ENCODE peak calls at places on chromosomes 12 and 14, in six cellular contexts. One of them, this sample, is unnamed.

GRCh38 chr12:64098709-64099354 is 123.3 kb downstream of the KICS2 start:
- DNase-seq in A549: no peak
- DNase-seq in endothelial cell of umbilical vein: peak
- DNase-seq in K562: no peak
- DNase-seq in GM12878: no peak
- DNase-seq in HepG2: no peak
- DNase-seq in this sample: no peak

GRCh38 chr12:25135531-25136154 is 59.3 kb downstream of the DNAI7 start:
- DNase-seq in A549: no peak
- DNase-seq in endothelial cell of umbilical vein: no peak
- DNase-seq in K562: no peak
- DNase-seq in GM12878: no peak
- DNase-seq in HepG2: peak
- DNase-seq in this sample: peak

GRCh38 chr14:68794856-68795601 is 2.2 kb upstream of the ZFP36L1 start:
- DNase-seq in A549: no peak
- DNase-seq in endothelial cell of umbilical vein: peak
- DNase-seq in K562: peak
- DNase-seq in GM12878: no peak
- DNase-seq in HepG2: no peak
- DNase-seq in this sample: peak

GRCh38 chr12:40436564-40436963 is 211.8 kb downstream of the LRRK2 start:
- DNase-seq in A549: no peak
- DNase-seq in endothelial cell of umbilical vein: no peak
- DNase-seq in K562: no peak
- DNase-seq in GM12878: no peak
- DNase-seq in HepG2: no peak
- DNase-seq in this sample: no peak

GRCh38 chr12:59193476-59194050 is 273.3 kb upstream of the LRIG3 start:
- DNase-seq in A549: no peak
- DNase-seq in endothelial cell of umbilical vein: no peak
- DNase-seq in K562: no peak
- DNase-seq in GM12878: no peak
- DNase-seq in HepG2: no peak
- DNase-seq in this sample: no peak

GRCh38 chr12:28611115-28611435 is 420.8 kb downstream of the CCDC91 start:
- DNase-seq in A549: no peak
- DNase-seq in endothelial cell of umbilical vein: peak
- DNase-seq in K562: no peak
- DNase-seq in GM12878: no peak
- DNase-seq in HepG2: no peak
- DNase-seq in this sample: peak

GRCh38 chr14:100146548-100147091 is 12.8 kb downstream of the DEGS2 start:
- DNase-seq in A549: no peak
- DNase-seq in endothelial cell of umbilical vein: no peak
- DNase-seq in K562: no peak
- DNase-seq in GM12878: no peak
- DNase-seq in HepG2: no peak
- DNase-seq in this sample: no peak

GRCh38 chr14:68987653-68988036 is 8.5 kb upstream of the ACTN1 start:
- DNase-seq in A549: peak
- DNase-seq in endothelial cell of umbilical vein: no peak
- DNase-seq in K562: peak
- DNase-seq in GM12878: no peak
- DNase-seq in HepG2: no peak
- DNase-seq in this sample: peak

GRCh38 chr14:76352639-76353281 is 23.2 kb upstream of the ESRRB start:
- DNase-seq in A549: peak
- DNase-seq in endothelial cell of umbilical vein: peak
- DNase-seq in K562: no peak
- DNase-seq in GM12878: peak
- DNase-seq in HepG2: peak
- DNase-seq in this sample: peak

GRCh38 chr14:43786066-43786762 is 720.9 kb downstream of the FSCB start:
- DNase-seq in A549: no peak
- DNase-seq in endothelial cell of umbilical vein: no peak
- DNase-seq in K562: no peak
- DNase-seq in GM12878: no peak
- DNase-seq in HepG2: no peak
- DNase-seq in this sample: no peak

GRCh38 chr14:96275182-96276112 is 19.4 kb downstream of the BDKRB1 start:
- DNase-seq in A549: peak
- DNase-seq in endothelial cell of umbilical vein: peak
- DNase-seq in K562: peak
- DNase-seq in GM12878: peak
- DNase-seq in HepG2: peak
- DNase-seq in this sample: peak

GRCh38 chr12:100348657-100349454 is 8.0 kb upstream of the SLC17A8 start:
- DNase-seq in A549: peak
- DNase-seq in endothelial cell of umbilical vein: peak
- DNase-seq in K562: peak
- DNase-seq in GM12878: no peak
- DNase-seq in HepG2: peak
- DNase-seq in this sample: peak

GRCh38 chr12:15899282-15899870 is 11.8 kb upstream of the DERA start:
- DNase-seq in A549: no peak
- DNase-seq in endothelial cell of umbilical vein: peak
- DNase-seq in K562: peak
- DNase-seq in GM12878: no peak
- DNase-seq in HepG2: peak
- DNase-seq in this sample: peak

GRCh38 chr14:104429291-104429861 is 150.2 kb upstream of the C14orf180 start:
- DNase-seq in A549: no peak
- DNase-seq in endothelial cell of umbilical vein: no peak
- DNase-seq in K562: no peak
- DNase-seq in GM12878: no peak
- DNase-seq in HepG2: no peak
- DNase-seq in this sample: no peak

GRCh38 chr14:23537351-23538048 is 14.1 kb downstream of the ZFHX2 start:
- DNase-seq in A549: no peak
- DNase-seq in endothelial cell of umbilical vein: no peak
- DNase-seq in K562: no peak
- DNase-seq in GM12878: no peak
- DNase-seq in HepG2: no peak
- DNase-seq in this sample: no peak

GRCh38 chr14:85565862-85566296 is 35.9 kb downstream of the FLRT2 start:
- DNase-seq in A549: no peak
- DNase-seq in endothelial cell of umbilical vein: peak
- DNase-seq in K562: no peak
- DNase-seq in GM12878: no peak
- DNase-seq in HepG2: no peak
- DNase-seq in this sample: no peak

GRCh38 chr12:16475521-16475920 is 128.1 kb downstream of the MGST1 start:
- DNase-seq in A549: no peak
- DNase-seq in endothelial cell of umbilical vein: no peak
- DNase-seq in K562: no peak
- DNase-seq in GM12878: no peak
- DNase-seq in HepG2: no peak
- DNase-seq in this sample: no peak

GRCh38 chr14:84825481-84825880 is 704.5 kb upstream of the FLRT2 start:
- DNase-seq in A549: no peak
- DNase-seq in endothelial cell of umbilical vein: no peak
- DNase-seq in K562: no peak
- DNase-seq in GM12878: no peak
- DNase-seq in HepG2: no peak
- DNase-seq in this sample: no peak

GRCh38 chr12:14279845-14280244 is 85.6 kb upstream of the ATF7IP start:
- DNase-seq in A549: no peak
- DNase-seq in endothelial cell of umbilical vein: no peak
- DNase-seq in K562: no peak
- DNase-seq in GM12878: no peak
- DNase-seq in HepG2: no peak
- DNase-seq in this sample: no peak

GRCh38 chr12:110403975-110404675 is 617 bp upstream of the ANAPC7 start:
- DNase-seq in A549: peak
- DNase-seq in endothelial cell of umbilical vein: peak
- DNase-seq in K562: peak
- DNase-seq in GM12878: no peak
- DNase-seq in HepG2: peak
- DNase-seq in this sample: peak

DNA sequence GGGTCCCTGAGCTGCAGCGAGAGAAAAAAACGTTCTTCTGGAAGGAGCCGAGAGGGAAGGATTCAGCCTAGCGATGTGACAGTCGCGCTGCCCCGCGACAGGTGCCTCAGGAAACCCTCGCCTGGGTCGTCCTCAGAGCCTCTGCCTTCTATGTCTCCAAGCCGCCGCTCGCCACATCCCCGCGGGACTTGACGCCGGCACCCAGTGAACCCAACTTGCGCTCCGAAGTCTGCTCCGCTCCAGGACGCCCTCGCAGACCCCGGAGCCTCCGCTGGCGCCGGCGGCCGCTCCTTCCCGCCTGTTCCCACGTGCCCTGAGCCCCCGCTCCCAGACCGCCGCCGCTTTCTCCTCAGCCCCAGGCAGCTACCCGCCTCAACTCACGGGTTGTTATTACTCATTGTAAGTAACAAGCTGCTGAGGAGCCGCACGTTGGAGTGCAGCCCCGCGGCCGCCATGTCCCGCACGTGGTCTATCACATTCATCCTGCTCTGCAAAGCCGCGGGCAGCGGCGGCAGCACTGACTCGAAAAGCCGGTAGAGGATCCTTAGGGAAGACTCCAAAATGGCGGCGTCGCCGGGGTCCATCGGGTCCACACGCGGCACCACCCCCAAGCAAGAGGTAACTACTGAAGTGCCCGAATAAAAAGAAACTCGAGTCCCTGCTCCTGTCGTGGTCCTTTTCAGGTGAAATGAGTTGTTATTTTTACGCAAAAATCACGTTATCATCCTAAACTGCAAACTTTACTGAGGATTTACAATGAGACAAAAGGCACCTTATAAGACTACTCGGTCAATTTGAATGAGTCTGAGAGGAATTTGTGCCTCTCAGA is at the start of gene ANAPC7:
- DNase-seq in A549: peak
- DNase-seq in endothelial cell of umbilical vein: peak
- DNase-seq in K562: peak
- DNase-seq in GM12878: peak
- DNase-seq in HepG2: peak
- DNase-seq in this sample: peak
- TF ChIP-seq MAX in A549: peak
- TF ChIP-seq MAX in endothelial cell of umbilical vein: peak
- TF ChIP-seq MAX in K562: peak
- TF ChIP-seq MAX in GM12878: peak
- TF ChIP-seq MAX in HepG2: peak
- TF ChIP-seq MAX in this sample: peak

GRCh38 chr12:92927436-92928116 is 1.5 kb downstream of the EEA1 start:
- DNase-seq in A549: peak
- DNase-seq in endothelial cell of umbilical vein: peak
- DNase-seq in K562: peak
- DNase-seq in GM12878: no peak
- DNase-seq in HepG2: peak
- DNase-seq in this sample: peak
- TF ChIP-seq MYC in A549: no peak
- TF ChIP-seq MYC in endothelial cell of umbilical vein: no peak
- TF ChIP-seq MYC in K562: no peak
- TF ChIP-seq MYC in GM12878: no peak
- TF ChIP-seq MYC in HepG2: no peak
- TF ChIP-seq MYC in this sample: peak

GRCh38 chr12:30026621-30027234 is 243.0 kb upstream of the TMTC1 start:
- DNase-seq in A549: no peak
- DNase-seq in endothelial cell of umbilical vein: peak
- DNase-seq in K562: no peak
- DNase-seq in GM12878: no peak
- DNase-seq in HepG2: no peak
- DNase-seq in this sample: no peak
- TF ChIP-seq MAX in A549: no peak
- TF ChIP-seq MAX in endothelial cell of umbilical vein: no peak
- TF ChIP-seq MAX in K562: no peak
- TF ChIP-seq MAX in GM12878: no peak
- TF ChIP-seq MAX in HepG2: no peak
- TF ChIP-seq MAX in this sample: no peak

GRCh38 chr12:107783406-107784376 is 9.2 kb downstream of the ASCL4 start:
- DNase-seq in A549: no peak
- DNase-seq in endothelial cell of umbilical vein: no peak
- DNase-seq in K562: no peak
- DNase-seq in GM12878: no peak
- DNase-seq in HepG2: no peak
- DNase-seq in this sample: peak
- TF ChIP-seq MYC in A549: no peak
- TF ChIP-seq MYC in endothelial cell of umbilical vein: no peak
- TF ChIP-seq MYC in K562: no peak
- TF ChIP-seq MYC in GM12878: no peak
- TF ChIP-seq MYC in HepG2: no peak
- TF ChIP-seq MYC in this sample: no peak

DNA sequence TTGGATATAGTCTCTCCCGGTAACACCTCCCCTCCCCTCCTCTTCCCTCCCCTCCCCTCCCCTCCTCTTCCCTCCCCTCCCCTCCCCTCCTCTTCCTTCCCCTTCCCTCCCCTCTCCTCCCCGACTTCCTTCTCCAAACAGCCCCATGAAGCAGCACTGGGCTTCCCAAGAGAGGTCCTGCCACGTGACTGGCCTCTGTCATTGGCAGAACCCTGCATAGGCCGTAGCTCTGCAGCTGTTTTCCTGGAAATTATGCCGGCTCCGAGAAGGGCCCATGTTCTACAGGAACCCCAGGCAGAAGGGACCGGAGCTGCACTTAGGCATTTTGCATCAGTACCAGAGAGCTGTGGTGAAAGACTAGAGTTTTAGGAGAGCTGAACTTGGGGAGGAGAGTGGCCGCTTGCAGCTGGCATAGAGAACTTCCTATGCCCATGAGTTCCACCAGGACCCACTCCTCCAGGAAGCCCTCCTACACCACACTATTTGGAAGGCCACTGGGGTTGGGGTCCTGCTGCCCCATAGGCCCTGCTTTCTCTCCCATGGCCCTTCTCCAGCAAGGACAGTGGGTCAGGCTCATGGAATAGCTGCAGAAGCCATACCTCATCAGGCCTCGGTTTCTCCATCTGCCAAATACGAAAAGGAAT is 5.1 kb upstream of the TNFAIP2 start:
- DNase-seq in A549: no peak
- DNase-seq in endothelial cell of umbilical vein: peak
- DNase-seq in K562: peak
- DNase-seq in GM12878: no peak
- DNase-seq in HepG2: no peak
- DNase-seq in this sample: peak
- TF ChIP-seq MAX in A549: peak
- TF ChIP-seq MAX in endothelial cell of umbilical vein: peak
- TF ChIP-seq MAX in K562: no peak
- TF ChIP-seq MAX in GM12878: no peak
- TF ChIP-seq MAX in HepG2: no peak
- TF ChIP-seq MAX in this sample: peak

DNA sequence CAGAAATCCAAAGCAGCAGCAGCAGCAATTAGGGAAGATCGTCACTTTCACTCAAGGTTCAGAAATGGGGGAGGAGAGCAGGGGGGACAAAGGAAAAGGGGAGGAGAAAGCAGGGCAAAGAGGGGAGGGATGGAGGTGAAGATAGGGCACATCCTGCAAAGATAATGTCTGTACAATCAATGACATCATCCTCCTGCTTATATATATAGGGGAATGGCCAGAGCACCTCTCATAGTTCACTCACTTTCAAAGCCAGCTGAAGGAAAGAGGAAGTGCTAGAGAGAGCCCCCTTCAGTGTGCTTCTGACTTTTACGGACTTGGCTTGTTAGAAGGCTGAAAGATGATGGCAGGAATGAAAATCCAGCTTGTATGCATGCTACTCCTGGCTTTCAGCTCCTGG is at the start of gene NTS:
- DNase-seq in A549: no peak
- DNase-seq in endothelial cell of umbilical vein: no peak
- DNase-seq in K562: no peak
- DNase-seq in GM12878: no peak
- DNase-seq in HepG2: no peak
- DNase-seq in this sample: peak
- TF ChIP-seq MYC in A549: no peak
- TF ChIP-seq MYC in endothelial cell of umbilical vein: no peak
- TF ChIP-seq MYC in K562: no peak
- TF ChIP-seq MYC in GM12878: no peak
- TF ChIP-seq MYC in HepG2: no peak
- TF ChIP-seq MYC in this sample: peak

This sample was measured in NB4.